ENCODE peak calls at places on chromosomes 7 and 10, in six cellular contexts. One of them, this sample, is unnamed.

GRCh38 chr7:3979956-3980643 is 679.0 kb downstream of the SDK1 start:
- DNase-seq in fibroblast of mammary gland: no peak
- DNase-seq in cardiac muscle cell: no peak
- DNase-seq in heart right ventricle: no peak
- DNase-seq in GM12864: no peak
- DNase-seq in vagina: no peak
- DNase-seq in this sample: peak; percentile 19

GRCh38 chr10:80070068-80070467 is 8.4 kb upstream of the TMEM254 start:
- DNase-seq in fibroblast of mammary gland: no peak
- DNase-seq in cardiac muscle cell: no peak
- DNase-seq in heart right ventricle: no peak
- DNase-seq in GM12864: no peak
- DNase-seq in vagina: no peak
- DNase-seq in this sample: no peak

GRCh38 chr10:70328987-70329386 is 45.2 kb upstream of the NPFFR1 start:
- DNase-seq in fibroblast of mammary gland: peak; percentile 55
- DNase-seq in cardiac muscle cell: no peak
- DNase-seq in heart right ventricle: no peak
- DNase-seq in GM12864: no peak
- DNase-seq in vagina: no peak
- DNase-seq in this sample: peak; percentile 36

GRCh38 chr7:134826105-134826504 is 46.7 kb downstream of the CALD1 start:
- DNase-seq in fibroblast of mammary gland: peak; percentile 94
- DNase-seq in cardiac muscle cell: no peak
- DNase-seq in heart right ventricle: peak; percentile 43
- DNase-seq in GM12864: no peak
- DNase-seq in vagina: no peak
- DNase-seq in this sample: peak; percentile 90

GRCh38 chr10:111289467-111289866 is 212.6 kb downstream of the ADRA2A start:
- DNase-seq in fibroblast of mammary gland: no peak
- DNase-seq in cardiac muscle cell: no peak
- DNase-seq in heart right ventricle: no peak
- DNase-seq in GM12864: no peak
- DNase-seq in vagina: no peak
- DNase-seq in this sample: no peak

GRCh38 chr10:87976101-87976743 is 112.8 kb downstream of the PTEN start:
- DNase-seq in fibroblast of mammary gland: peak; percentile 47
- DNase-seq in cardiac muscle cell: no peak
- DNase-seq in heart right ventricle: no peak
- DNase-seq in GM12864: no peak
- DNase-seq in vagina: no peak
- DNase-seq in this sample: peak; percentile 29

GRCh38 chr10:13990918-13991317 is 339.8 kb downstream of the FRMD4A start:
- DNase-seq in fibroblast of mammary gland: peak; percentile 71
- DNase-seq in cardiac muscle cell: no peak
- DNase-seq in heart right ventricle: peak; percentile 31
- DNase-seq in GM12864: no peak
- DNase-seq in vagina: no peak
- DNase-seq in this sample: peak; percentile 69

GRCh38 chr10:31669367-31669766 is 259.3 kb downstream of the ARHGAP12 start:
- DNase-seq in fibroblast of mammary gland: no peak
- DNase-seq in cardiac muscle cell: no peak
- DNase-seq in heart right ventricle: no peak
- DNase-seq in GM12864: no peak
- DNase-seq in vagina: no peak
- DNase-seq in this sample: no peak

GRCh38 chr10:3067045-3067858 is at the start of gene PFKP:
- DNase-seq in fibroblast of mammary gland: no peak
- DNase-seq in cardiac muscle cell: peak; percentile 81
- DNase-seq in heart right ventricle: peak; percentile 32
- DNase-seq in GM12864: no peak
- DNase-seq in vagina: no peak
- DNase-seq in this sample: no peak

DNA sequence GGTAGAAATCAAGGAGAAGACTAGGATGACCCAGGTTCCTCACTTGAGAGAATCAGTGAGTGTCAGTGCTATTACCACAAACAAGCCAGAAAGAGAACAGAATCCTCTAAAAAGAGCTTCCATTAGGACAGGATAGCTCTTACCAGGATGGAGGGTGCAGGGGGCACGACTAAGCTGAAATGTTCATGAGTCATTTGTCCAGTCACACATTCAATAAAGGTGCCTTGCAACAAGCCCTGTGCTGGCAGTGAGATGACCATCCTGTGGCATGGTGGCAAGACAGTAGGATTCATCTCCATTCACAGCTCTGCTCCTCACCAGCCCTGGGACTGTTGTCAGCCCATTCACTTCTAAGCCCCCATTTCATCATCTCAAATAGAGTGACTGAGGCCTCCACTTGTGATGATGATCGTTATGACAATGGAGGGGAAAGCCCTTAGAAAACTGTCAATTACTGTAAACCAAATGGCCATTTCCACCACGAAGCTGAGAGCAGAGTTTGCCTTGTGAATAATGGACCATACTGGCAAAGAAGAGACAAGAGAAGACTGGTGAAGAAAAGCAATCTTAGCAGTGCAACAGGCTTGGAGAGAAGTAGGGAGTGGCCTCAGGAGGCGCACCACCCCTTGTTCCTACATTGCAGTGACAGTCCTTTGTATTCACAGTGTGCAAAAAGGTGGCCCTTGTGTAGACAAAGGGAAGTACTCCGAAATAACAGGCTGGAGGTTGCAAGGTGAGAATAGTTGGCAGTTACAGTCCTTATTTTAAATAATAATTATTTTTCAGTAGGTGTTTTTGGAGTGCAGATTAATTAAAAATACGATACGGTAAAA is 9.0 kb upstream of the WIPF3 start:
- DNase-seq in fibroblast of mammary gland: no peak
- DNase-seq in cardiac muscle cell: no peak
- DNase-seq in heart right ventricle: no peak
- DNase-seq in GM12864: no peak
- DNase-seq in vagina: no peak
- DNase-seq in this sample: no peak
- TF ChIP-seq CTCF in fibroblast of mammary gland: no peak
- TF ChIP-seq CTCF in cardiac muscle cell: no peak
- TF ChIP-seq CTCF in heart right ventricle: no peak
- TF ChIP-seq CTCF in GM12864: no peak
- TF ChIP-seq CTCF in vagina: no peak
- TF ChIP-seq CTCF in this sample: no peak

GRCh38 chr7:94700926-94701554 is 45.1 kb upstream of the SGCE start:
- DNase-seq in fibroblast of mammary gland: peak; percentile 36
- DNase-seq in cardiac muscle cell: no peak
- DNase-seq in heart right ventricle: no peak
- DNase-seq in GM12864: no peak
- DNase-seq in vagina: no peak
- DNase-seq in this sample: peak; percentile 67
- H3K4me3 ChIP-seq in fibroblast of mammary gland: no peak overlapping the region
- H3K4me3 ChIP-seq in cardiac muscle cell: no peak overlapping the region
- H3K4me3 ChIP-seq in heart right ventricle: no peak overlapping the region
- H3K4me3 ChIP-seq in GM12864: no peak overlapping the region
- H3K4me3 ChIP-seq in vagina: no peak overlapping the region
- H3K4me3 ChIP-seq in this sample: no peak overlapping the region

DNA sequence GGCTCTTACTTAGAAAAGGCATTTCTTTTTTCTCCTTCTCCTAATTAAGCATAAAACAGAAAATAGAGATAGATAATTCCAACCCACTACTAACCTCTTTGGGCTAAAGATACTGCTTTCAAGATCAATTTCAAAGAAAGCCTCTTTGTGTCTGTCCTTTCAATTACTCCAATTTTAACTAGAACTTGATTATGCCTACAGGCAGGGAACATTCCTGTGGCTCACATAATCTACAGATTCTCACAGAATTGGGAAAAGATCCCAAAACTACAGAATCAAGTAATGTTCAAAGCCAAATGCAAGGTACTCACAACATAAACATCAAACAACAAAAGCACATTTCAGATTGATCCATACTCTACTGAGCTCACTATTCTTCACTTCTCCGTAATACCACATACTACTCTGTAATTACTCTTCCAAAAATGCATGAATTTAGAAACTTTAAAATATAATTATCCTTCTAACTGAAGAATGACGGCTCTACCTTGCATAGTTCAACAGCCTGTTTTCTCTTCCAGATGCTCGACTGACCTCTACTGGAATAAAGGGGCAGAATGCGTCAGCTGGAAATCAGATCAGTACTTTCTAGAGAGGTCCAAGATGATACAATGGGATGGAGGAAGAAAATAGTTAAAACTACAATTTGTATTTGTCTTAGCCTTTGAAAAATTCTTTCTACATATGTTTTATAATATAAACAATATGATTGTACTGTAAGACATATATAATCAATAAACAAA is 3.9 kb downstream of the MTERF1 start:
- DNase-seq in fibroblast of mammary gland: peak; percentile 45
- DNase-seq in cardiac muscle cell: peak; percentile 18
- DNase-seq in heart right ventricle: no peak
- DNase-seq in GM12864: no peak
- DNase-seq in vagina: no peak
- DNase-seq in this sample: peak; percentile 45
- TF ChIP-seq CTCF in fibroblast of mammary gland: peak; percentile 58
- TF ChIP-seq CTCF in cardiac muscle cell: peak; percentile 63
- TF ChIP-seq CTCF in heart right ventricle: peak; percentile 63
- TF ChIP-seq CTCF in GM12864: no peak
- TF ChIP-seq CTCF in vagina: no peak
- TF ChIP-seq CTCF in this sample: peak; percentile 45

DNA sequence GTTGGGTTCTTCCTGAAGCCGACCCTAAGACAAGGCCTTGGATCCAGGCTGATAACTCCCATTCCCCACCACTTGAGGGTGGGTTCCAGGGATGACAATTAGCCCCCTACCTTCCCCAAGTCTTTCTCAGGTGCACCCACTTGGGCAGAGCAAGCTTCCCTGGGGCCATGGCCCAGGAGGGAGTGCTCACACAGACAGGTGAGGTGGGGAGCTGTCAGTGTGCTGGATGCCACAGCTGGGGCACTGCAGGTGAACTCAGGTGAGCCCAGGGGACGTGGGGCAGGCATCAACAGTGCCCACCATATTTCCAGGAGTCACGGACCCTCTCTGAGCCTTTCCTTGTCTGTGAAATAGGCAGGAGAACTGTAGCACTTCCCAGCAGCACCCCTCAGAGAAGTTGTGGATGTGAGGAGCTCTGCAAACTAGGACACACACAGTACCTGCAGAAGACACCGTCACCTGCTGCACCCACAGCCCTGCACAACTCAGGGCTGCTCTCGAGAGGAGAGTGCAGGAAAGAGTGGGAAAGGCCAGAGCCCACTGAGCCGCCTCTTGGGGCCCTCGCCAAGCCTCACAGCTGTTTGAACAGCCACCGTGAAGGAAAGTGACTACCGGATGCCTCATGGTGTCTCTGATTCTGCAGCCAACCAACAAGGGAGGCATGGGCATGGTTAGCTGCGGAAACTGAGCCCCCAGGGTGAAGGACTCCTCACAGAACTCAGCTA is 17.8 kb downstream of the SH3PXD2A start:
- DNase-seq in fibroblast of mammary gland: no peak
- DNase-seq in cardiac muscle cell: no peak
- DNase-seq in heart right ventricle: no peak
- DNase-seq in GM12864: no peak
- DNase-seq in vagina: no peak
- DNase-seq in this sample: no peak
- H3K4me3 ChIP-seq in fibroblast of mammary gland: no peak overlapping the region
- H3K4me3 ChIP-seq in cardiac muscle cell: no peak overlapping the region
- H3K4me3 ChIP-seq in heart right ventricle: no peak overlapping the region
- H3K4me3 ChIP-seq in GM12864: no peak overlapping the region
- H3K4me3 ChIP-seq in vagina: no peak overlapping the region
- H3K4me3 ChIP-seq in this sample: no peak overlapping the region

GRCh38 chr10:107814865-107815487 is 650.5 kb upstream of the SORCS1 start:
- DNase-seq in fibroblast of mammary gland: peak; percentile 56
- DNase-seq in cardiac muscle cell: peak; percentile 76
- DNase-seq in heart right ventricle: peak; percentile 38
- DNase-seq in GM12864: no peak
- DNase-seq in vagina: no peak
- DNase-seq in this sample: peak; percentile 70
- TF ChIP-seq CTCF in fibroblast of mammary gland: peak; percentile 71
- TF ChIP-seq CTCF in cardiac muscle cell: peak; percentile 59
- TF ChIP-seq CTCF in heart right ventricle: peak; percentile 69
- TF ChIP-seq CTCF in GM12864: peak; percentile 12
- TF ChIP-seq CTCF in vagina: peak; percentile 44
- TF ChIP-seq CTCF in this sample: peak; percentile 79

GRCh38 chr7:128892521-128893250 is 17.8 kb downstream of the KCP start:
- DNase-seq in fibroblast of mammary gland: no peak
- DNase-seq in cardiac muscle cell: no peak
- DNase-seq in heart right ventricle: no peak
- DNase-seq in GM12864: no peak
- DNase-seq in vagina: no peak
- DNase-seq in this sample: no peak

GRCh38 chr7:128891942-128892269 is 18.6 kb downstream of the KCP start:
- DNase-seq in fibroblast of mammary gland: no peak
- DNase-seq in cardiac muscle cell: no peak
- DNase-seq in heart right ventricle: no peak
- DNase-seq in GM12864: no peak
- DNase-seq in vagina: no peak
- DNase-seq in this sample: no peak

GRCh38 chr7:128894101-128894440 is 16.4 kb downstream of the KCP start:
- DNase-seq in fibroblast of mammary gland: no peak
- DNase-seq in cardiac muscle cell: no peak
- DNase-seq in heart right ventricle: no peak
- DNase-seq in GM12864: no peak
- DNase-seq in vagina: no peak
- DNase-seq in this sample: no peak

GRCh38 chr7:128895320-128895719 is 15.2 kb downstream of the KCP start:
- DNase-seq in fibroblast of mammary gland: no peak
- DNase-seq in cardiac muscle cell: no peak
- DNase-seq in heart right ventricle: no peak
- DNase-seq in GM12864: no peak
- DNase-seq in vagina: no peak
- DNase-seq in this sample: no peak

GRCh38 chr7:128893251-128894100 is 17.0 kb downstream of the KCP start:
- DNase-seq in fibroblast of mammary gland: no peak
- DNase-seq in cardiac muscle cell: no peak
- DNase-seq in heart right ventricle: no peak
- DNase-seq in GM12864: no peak
- DNase-seq in vagina: no peak
- DNase-seq in this sample: no peak
- H3K4me3 ChIP-seq in fibroblast of mammary gland: no peak overlapping the region
- H3K4me3 ChIP-seq in cardiac muscle cell: no peak overlapping the region
- H3K4me3 ChIP-seq in heart right ventricle: no peak overlapping the region
- H3K4me3 ChIP-seq in GM12864: no peak overlapping the region
- H3K4me3 ChIP-seq in vagina: no peak overlapping the region
- H3K4me3 ChIP-seq in this sample: no peak overlapping the region

DNA sequence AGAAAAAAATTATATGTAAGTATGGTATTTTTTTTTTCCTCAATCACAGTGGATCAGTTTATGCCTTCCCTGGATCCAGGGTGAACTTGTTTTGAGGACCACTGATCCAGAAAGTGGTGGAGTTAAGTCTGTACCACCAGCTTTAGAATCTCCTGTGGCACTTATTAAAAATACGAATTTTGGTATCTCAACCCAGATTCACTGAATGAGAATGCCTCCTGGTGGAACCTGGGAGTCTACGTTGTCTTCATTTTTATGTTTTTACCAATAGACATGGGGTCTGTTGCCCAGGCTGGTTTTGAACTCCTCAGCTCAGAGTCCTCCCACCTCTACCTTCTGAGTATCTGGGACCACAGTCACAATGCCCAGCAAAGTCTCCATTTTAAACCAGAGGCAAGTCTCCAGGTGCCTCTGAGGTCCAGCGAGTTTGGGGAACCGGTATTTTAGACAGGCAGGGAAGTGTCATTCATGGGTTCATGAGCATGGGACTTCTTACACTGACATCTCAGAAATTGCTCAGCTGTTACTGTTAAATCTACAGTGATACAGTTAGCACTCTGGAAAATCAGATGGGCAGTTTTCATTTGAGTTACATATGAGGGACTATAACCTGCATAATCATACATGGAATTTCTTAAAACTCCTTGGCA is 200.9 kb downstream of the AUTS2 start:
- DNase-seq in fibroblast of mammary gland: no peak
- DNase-seq in cardiac muscle cell: no peak
- DNase-seq in heart right ventricle: no peak
- DNase-seq in GM12864: no peak
- DNase-seq in vagina: no peak
- DNase-seq in this sample: no peak
- TF ChIP-seq CTCF in fibroblast of mammary gland: no peak
- TF ChIP-seq CTCF in cardiac muscle cell: no peak
- TF ChIP-seq CTCF in heart right ventricle: no peak
- TF ChIP-seq CTCF in GM12864: no peak
- TF ChIP-seq CTCF in vagina: no peak
- TF ChIP-seq CTCF in this sample: no peak